ENCODE peak calls at places on chromosomes 12 and 14, in six cellular contexts. One of them, this sample, is unnamed.
A peak's percentile ranks its signal among the peaks of the same experiment; 100 is the strongest.

GRCh38 chr12:54147606-54148005 is 41.2 kb downstream of the SMUG1 start:
- DNase-seq in OCI-LY7: no peak
- DNase-seq in GM23338: no peak
- DNase-seq in PC-3: no peak
- DNase-seq in SK-N-SH: no peak
- DNase-seq in hepatocyte: no peak
- DNase-seq in this sample: no peak

GRCh38 chr14:64899958-64900357 is 14.3 kb upstream of the CHURC1 start:
- DNase-seq in OCI-LY7: no peak
- DNase-seq in GM23338: no peak
- DNase-seq in PC-3: no peak
- DNase-seq in SK-N-SH: no peak
- DNase-seq in hepatocyte: no peak
- DNase-seq in this sample: no peak

GRCh38 chr12:1769809-1770494 is 50.4 kb upstream of the LRTM2 start:
- DNase-seq in OCI-LY7: no peak
- DNase-seq in GM23338: no peak
- DNase-seq in PC-3: peak; percentile 73
- DNase-seq in SK-N-SH: no peak
- DNase-seq in hepatocyte: no peak
- DNase-seq in this sample: no peak

GRCh38 chr14:86858043-86858442 is 1134.9 kb downstream of the GALC start:
- DNase-seq in OCI-LY7: no peak
- DNase-seq in GM23338: no peak
- DNase-seq in PC-3: no peak
- DNase-seq in SK-N-SH: no peak
- DNase-seq in hepatocyte: no peak
- DNase-seq in this sample: no peak

GRCh38 chr12:113472191-113473190 is 820 bp upstream of the LHX5 start:
- DNase-seq in OCI-LY7: no peak
- DNase-seq in GM23338: peak; percentile 86
- DNase-seq in PC-3: no peak
- DNase-seq in SK-N-SH: peak; percentile 27
- DNase-seq in hepatocyte: no peak
- DNase-seq in this sample: no peak

GRCh38 chr12:49902399-49903350 is 1.0 kb downstream of the FAIM2 start:
- DNase-seq in OCI-LY7: no peak
- DNase-seq in GM23338: peak; percentile 59
- DNase-seq in PC-3: no peak
- DNase-seq in SK-N-SH: peak; percentile 62
- DNase-seq in hepatocyte: no peak
- DNase-seq in this sample: no peak

GRCh38 chr14:23531391-23531790 is 20.2 kb downstream of the ZFHX2 start:
- DNase-seq in OCI-LY7: no peak
- DNase-seq in GM23338: no peak
- DNase-seq in PC-3: no peak
- DNase-seq in SK-N-SH: no peak
- DNase-seq in hepatocyte: no peak
- DNase-seq in this sample: no peak

GRCh38 chr12:12705833-12706520 is 10.0 kb upstream of the GPR19 start:
- DNase-seq in OCI-LY7: no peak
- DNase-seq in GM23338: no peak
- DNase-seq in PC-3: no peak
- DNase-seq in SK-N-SH: no peak
- DNase-seq in hepatocyte: no peak
- DNase-seq in this sample: no peak

GRCh38 chr14:94601961-94602391 is 10.2 kb upstream of the SERPINA3 start:
- DNase-seq in OCI-LY7: no peak
- DNase-seq in GM23338: no peak
- DNase-seq in PC-3: peak; percentile 48
- DNase-seq in SK-N-SH: no peak
- DNase-seq in hepatocyte: peak; percentile 72
- DNase-seq in this sample: peak; percentile 96

GRCh38 chr12:80232873-80233272 is 133.5 kb downstream of the OTOGL start:
- DNase-seq in OCI-LY7: no peak
- DNase-seq in GM23338: no peak
- DNase-seq in PC-3: no peak
- DNase-seq in SK-N-SH: no peak
- DNase-seq in hepatocyte: no peak
- DNase-seq in this sample: no peak

GRCh38 chr12:12157424-12157823 is 86.7 kb downstream of the BCL2L14 start:
- DNase-seq in OCI-LY7: no peak
- DNase-seq in GM23338: no peak
- DNase-seq in PC-3: no peak
- DNase-seq in SK-N-SH: no peak
- DNase-seq in hepatocyte: no peak
- DNase-seq in this sample: no peak

GRCh38 chr14:74015965-74016364 is 3.1 kb downstream of the ENTPD5 start:
- DNase-seq in OCI-LY7: no peak
- DNase-seq in GM23338: no peak
- DNase-seq in PC-3: no peak
- DNase-seq in SK-N-SH: no peak
- DNase-seq in hepatocyte: no peak
- DNase-seq in this sample: no peak

GRCh38 chr14:35336171-35337073 is 44.2 kb downstream of the PSMA6 start:
- DNase-seq in OCI-LY7: no peak
- DNase-seq in GM23338: peak; percentile 63
- DNase-seq in PC-3: peak; percentile 53
- DNase-seq in SK-N-SH: peak; percentile 42
- DNase-seq in hepatocyte: peak; percentile 83
- DNase-seq in this sample: no peak

GRCh38 chr12:3231399-3231876 is 154.3 kb downstream of the TSPAN9 start:
- DNase-seq in OCI-LY7: no peak
- DNase-seq in GM23338: peak; percentile 78
- DNase-seq in PC-3: no peak
- DNase-seq in SK-N-SH: no peak
- DNase-seq in hepatocyte: no peak
- DNase-seq in this sample: no peak

GRCh38 chr12:130428116-130428515 is 90.4 kb downstream of the PIWIL1 start:
- DNase-seq in OCI-LY7: no peak
- DNase-seq in GM23338: no peak
- DNase-seq in PC-3: no peak
- DNase-seq in SK-N-SH: no peak
- DNase-seq in hepatocyte: no peak
- DNase-seq in this sample: no peak

GRCh38 chr12:91819132-91819447 is 326.6 kb downstream of the BTG1 start:
- DNase-seq in OCI-LY7: no peak
- DNase-seq in GM23338: no peak
- DNase-seq in PC-3: no peak
- DNase-seq in SK-N-SH: no peak
- DNase-seq in hepatocyte: peak; percentile 5
- DNase-seq in this sample: no peak

GRCh38 chr14:56808314-56809201 is 1.7 kb downstream of the OTX2 start:
- DNase-seq in OCI-LY7: no peak
- DNase-seq in GM23338: peak; percentile 69
- DNase-seq in PC-3: no peak
- DNase-seq in SK-N-SH: no peak
- DNase-seq in hepatocyte: peak; percentile 11
- DNase-seq in this sample: no peak

GRCh38 chr12:33834672-33835071 is 187.6 kb upstream of the ALG10 start:
- DNase-seq in OCI-LY7: no peak
- DNase-seq in GM23338: no peak
- DNase-seq in PC-3: peak; percentile 60
- DNase-seq in SK-N-SH: no peak
- DNase-seq in hepatocyte: no peak
- DNase-seq in this sample: no peak

DNA sequence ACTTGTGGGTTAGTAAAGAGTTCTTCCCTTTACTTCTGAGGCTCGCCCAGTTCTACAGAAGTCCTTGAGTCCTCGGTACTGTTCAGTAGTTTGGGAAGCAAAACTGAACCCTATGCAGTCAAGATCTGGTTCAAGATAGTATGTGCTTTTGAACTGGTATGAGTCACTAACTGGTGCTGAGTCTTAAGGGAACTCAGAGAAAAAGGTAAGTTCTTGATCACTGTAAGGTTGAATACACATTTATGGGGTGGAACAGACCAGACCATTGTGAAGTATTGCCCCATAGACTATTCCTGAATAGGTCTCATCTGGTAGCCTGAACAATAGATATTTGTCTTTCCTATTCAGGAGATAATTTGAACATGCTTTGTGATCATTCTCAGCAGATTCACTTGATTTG is 370.0 kb upstream of the GARIN6 start:
- DNase-seq in OCI-LY7: no peak
- DNase-seq in GM23338: no peak
- DNase-seq in PC-3: peak; percentile 6
- DNase-seq in SK-N-SH: no peak
- DNase-seq in hepatocyte: no peak
- DNase-seq in this sample: no peak
- TF ChIP-seq EZH2phosphoT487 in OCI-LY7: no peak
- TF ChIP-seq EZH2phosphoT487 in GM23338: no peak
- TF ChIP-seq EZH2phosphoT487 in PC-3: no peak
- TF ChIP-seq EZH2phosphoT487 in SK-N-SH: no peak
- TF ChIP-seq EZH2phosphoT487 in hepatocyte: no peak
- TF ChIP-seq EZH2phosphoT487 in this sample: no peak

GRCh38 chr14:105255021-105255507 is 6.7 kb downstream of the BTBD6 start:
- DNase-seq in OCI-LY7: no peak
- DNase-seq in GM23338: no peak
- DNase-seq in PC-3: no peak
- DNase-seq in SK-N-SH: no peak
- DNase-seq in hepatocyte: no peak
- DNase-seq in this sample: no peak

GRCh38 chr14:105250986-105251385 is 2.7 kb downstream of the BTBD6 start:
- DNase-seq in OCI-LY7: no peak
- DNase-seq in GM23338: no peak
- DNase-seq in PC-3: no peak
- DNase-seq in SK-N-SH: no peak
- DNase-seq in hepatocyte: no peak
- DNase-seq in this sample: no peak

GRCh38 chr14:105251920-105252319 is 3.6 kb downstream of the BTBD6 start:
- DNase-seq in OCI-LY7: no peak
- DNase-seq in GM23338: no peak
- DNase-seq in PC-3: no peak
- DNase-seq in SK-N-SH: no peak
- DNase-seq in hepatocyte: no peak
- DNase-seq in this sample: no peak

GRCh38 chr14:105253329-105253682 is 5.0 kb downstream of the BTBD6 start:
- DNase-seq in OCI-LY7: no peak
- DNase-seq in GM23338: no peak
- DNase-seq in PC-3: no peak
- DNase-seq in SK-N-SH: no peak
- DNase-seq in hepatocyte: no peak
- DNase-seq in this sample: no peak

DNA sequence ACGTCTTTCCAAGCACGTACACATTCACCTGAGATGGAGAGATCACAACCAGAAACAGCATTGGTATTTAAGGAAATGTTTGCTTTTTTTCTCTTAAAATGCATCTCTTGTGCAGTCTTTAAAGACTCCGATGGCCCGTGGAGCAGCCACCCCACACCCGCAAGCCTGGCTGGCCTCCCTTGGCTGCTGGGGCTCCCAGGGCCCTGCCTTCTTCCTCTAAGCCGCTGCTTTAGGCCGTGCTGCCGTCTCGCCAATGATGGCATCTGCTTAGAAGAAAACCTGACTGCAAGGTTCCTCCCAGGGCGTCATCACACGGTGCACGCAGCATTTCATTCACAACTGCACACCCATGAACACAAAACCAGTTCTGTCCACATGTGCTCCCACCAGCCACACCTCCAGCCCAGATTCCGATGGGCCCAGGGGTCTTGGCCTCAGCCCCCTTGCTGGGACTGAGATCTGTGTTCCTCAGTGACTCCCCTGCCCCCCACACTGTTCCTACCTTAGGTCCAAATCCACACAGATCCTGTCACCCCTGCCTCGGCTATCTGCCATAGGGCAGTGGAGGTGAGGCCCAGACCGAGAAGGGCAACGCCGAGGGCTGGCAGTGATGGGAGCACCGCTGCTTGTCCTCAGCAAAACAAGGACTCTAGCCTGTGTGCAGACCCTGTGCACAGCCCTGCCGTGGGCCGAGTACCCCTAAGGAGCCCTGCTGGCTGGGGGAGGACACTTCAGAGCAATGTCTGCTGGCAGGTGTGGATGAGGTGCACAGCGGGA is 4.4 kb downstream of the BTBD6 start:
- DNase-seq in OCI-LY7: no peak
- DNase-seq in GM23338: no peak
- DNase-seq in PC-3: no peak
- DNase-seq in SK-N-SH: no peak
- DNase-seq in hepatocyte: no peak
- DNase-seq in this sample: no peak
- H4K20me1 ChIP-seq in OCI-LY7: no peaks in the 10 kb centered on the region
- H4K20me1 ChIP-seq in GM23338: peaks cover 3% of the 10 kb centered on the region
- H4K20me1 ChIP-seq in PC-3: no peaks in the 10 kb centered on the region
- H4K20me1 ChIP-seq in SK-N-SH: peaks cover 5% of the 10 kb centered on the region
- H4K20me1 ChIP-seq in hepatocyte: peaks cover 5% of the 10 kb centered on the region
- H4K20me1 ChIP-seq in this sample: no peaks in the 10 kb centered on the region

DNA sequence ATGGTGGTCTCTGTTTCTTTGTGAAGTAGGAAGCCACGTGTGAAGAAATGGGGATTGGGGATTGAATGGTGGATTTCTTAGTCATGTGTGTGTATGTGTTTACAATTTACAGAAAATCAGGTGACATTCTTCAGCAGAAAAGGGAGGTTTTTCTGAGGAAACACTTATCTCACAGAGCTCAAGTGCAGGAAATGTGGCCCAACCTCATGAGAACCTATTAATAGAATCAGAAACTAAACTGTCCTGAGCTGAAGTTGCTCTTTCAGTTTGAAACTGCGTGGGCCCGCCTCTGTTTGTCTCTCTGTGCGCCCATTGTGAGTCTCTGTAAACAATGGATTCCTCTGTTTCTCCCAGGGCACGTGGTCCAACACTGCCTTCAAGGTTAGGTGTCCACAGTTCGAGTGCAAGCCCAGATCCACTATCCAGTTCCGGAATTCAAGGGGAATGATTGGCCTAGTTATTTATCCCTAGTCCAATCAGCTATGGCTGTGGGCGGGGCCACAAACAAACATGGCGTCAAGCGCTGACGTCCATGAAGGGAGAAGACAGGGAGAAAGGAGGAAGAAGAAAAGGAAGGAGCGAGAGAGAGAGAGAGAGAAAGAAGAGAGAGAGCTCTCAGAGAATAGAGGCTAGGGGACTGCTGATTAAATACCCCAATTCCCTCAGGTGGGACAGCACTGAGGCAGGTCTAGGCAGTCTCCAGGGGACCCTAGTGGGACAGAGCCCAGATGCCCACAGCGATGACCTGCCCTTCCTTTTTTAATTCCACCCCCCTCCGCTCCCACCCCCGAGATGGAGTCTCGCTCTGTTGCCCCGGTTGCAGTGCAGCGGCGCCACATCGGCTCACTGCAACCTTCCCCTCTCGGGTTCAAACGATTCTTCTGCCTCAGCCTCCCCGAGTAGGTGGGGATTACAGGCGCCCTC is 31.4 kb upstream of the C12orf76 start:
- DNase-seq in OCI-LY7: peak; percentile 81
- DNase-seq in GM23338: peak; percentile 28
- DNase-seq in PC-3: no peak
- DNase-seq in SK-N-SH: no peak
- DNase-seq in hepatocyte: peak; percentile 13
- DNase-seq in this sample: no peak
- H3K4me2 ChIP-seq in OCI-LY7: peak overlapping the region; percentile 67
- H3K4me2 ChIP-seq in GM23338: no peak overlapping the region
- H3K4me2 ChIP-seq in PC-3: no peak overlapping the region
- H3K4me2 ChIP-seq in SK-N-SH: no peak overlapping the region
- H3K4me2 ChIP-seq in hepatocyte: no peak overlapping the region
- H3K4me2 ChIP-seq in this sample: no peak overlapping the region

DNA sequence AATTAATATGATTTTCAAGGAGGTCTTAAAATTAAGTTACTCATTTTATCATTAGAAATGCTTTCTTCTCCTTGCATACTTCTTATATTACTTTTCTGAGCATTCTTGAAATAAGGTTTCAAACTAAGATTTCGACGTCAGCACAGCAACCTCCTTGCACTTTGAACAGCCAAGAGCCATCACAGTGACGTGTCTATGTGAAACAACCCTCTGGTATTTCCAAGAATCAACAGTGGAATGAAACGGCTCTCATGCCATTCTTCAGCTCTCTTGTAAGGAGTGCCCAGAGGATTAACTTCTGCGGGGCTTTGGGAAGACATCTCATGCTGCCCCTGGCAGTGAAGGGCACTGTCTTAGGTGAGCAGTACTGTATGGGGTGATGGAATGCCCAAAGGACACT is 109.2 kb downstream of the EFCAB11 start:
- DNase-seq in OCI-LY7: no peak
- DNase-seq in GM23338: no peak
- DNase-seq in PC-3: peak; percentile 2
- DNase-seq in SK-N-SH: no peak
- DNase-seq in hepatocyte: peak; percentile 57
- DNase-seq in this sample: peak; percentile 71
- TF ChIP-seq EZH2phosphoT487 in OCI-LY7: no peak
- TF ChIP-seq EZH2phosphoT487 in GM23338: no peak
- TF ChIP-seq EZH2phosphoT487 in PC-3: no peak
- TF ChIP-seq EZH2phosphoT487 in SK-N-SH: no peak
- TF ChIP-seq EZH2phosphoT487 in hepatocyte: no peak
- TF ChIP-seq EZH2phosphoT487 in this sample: no peak